ENCODE peak calls at places on chromosome 19, in four cellular contexts. U, T, R and N are unnamed samples.

GRCh38 chr19:23698711-23699520 is 11.9 kb upstream of the ZNF675 start:
- DNase-seq in T (no peak), R (no peak), U (peak; percentile 69), N (no peak)

GRCh38 chr19:42052241-42052863 is 17.7 kb downstream of the GRIK5 start:
- DNase-seq in U (peak; percentile 21), T (no peak), R (no peak), N (no peak)

GRCh38 chr19:46134527-46134926 is 10.0 kb upstream of the IGFL3 start:
- DNase-seq in U (peak; percentile 27), T (no peak), R (peak; percentile 17), N (no peak)

GRCh38 chr19:11381535-11382369 is 2.4 kb downstream of the EPOR start:
- DNase-seq in T (peak; percentile 92), R (peak; percentile 86), U (peak; percentile 91), N (peak; percentile 90)

GRCh38 chr19:43105496-43105895 is 23.0 kb upstream of the PSG2 start:
- DNase-seq in R (no peak), U (no peak), T (no peak), N (no peak)

GRCh38 chr19:14603990-14604387 is 21.1 kb downstream of the CLEC17A start:
- DNase-seq in U (no peak), T (peak; percentile 77), R (no peak), N (peak; percentile 72)

GRCh38 chr19:16888629-16889371 is at the start of gene F2RL3:
- DNase-seq in R (peak; percentile 59), T (peak; percentile 82), U (no peak), N (peak; percentile 78)

GRCh38 chr19:12930002-12930645 is 3.4 kb downstream of the FARSA start:
- DNase-seq in U (no peak), T (no peak), R (no peak), N (no peak)

GRCh38 chr19:41546386-41546789 is 29.6 kb upstream of the CEACAM21 start:
- DNase-seq in R (no peak), T (no peak), U (no peak), N (no peak)

GRCh38 chr19:52941941-52942370 is 18.7 kb upstream of the ZNF888 start:
- DNase-seq in T (no peak), U (peak; percentile 26), R (peak; percentile 32), N (no peak)

GRCh38 chr19:44900328-44901244 is 5.0 kb upstream of the APOE start:
- DNase-seq in R (no peak), U (no peak), T (no peak), N (no peak)

GRCh38 chr19:47826800-47827199 is 5.1 kb downstream of the CRX start:
- DNase-seq in R (no peak), T (no peak), U (no peak), N (no peak)

GRCh38 chr19:43784981-43785808 is 4.4 kb upstream of the KCNN4 start:
- DNase-seq in T (peak; percentile 73), R (peak; percentile 72), U (peak; percentile 67), N (peak; percentile 77)

GRCh38 chr19:37251308-37252229 is 33.6 kb downstream of the ZNF383 start:
- DNase-seq in T (peak; percentile 76), R (peak; percentile 96), U (peak; percentile 95), N (peak; percentile 72)

GRCh38 chr19:23415561-23416191 is 20.4 kb upstream of the ZNF91 start:
- DNase-seq in U (peak; percentile 21), R (no peak), T (peak; percentile 19), N (peak; percentile 16)

GRCh38 chr19:44817725-44818469 is 9.0 kb downstream of the BCAM start:
- DNase-seq in U (no peak), R (no peak), T (no peak), N (no peak)

GRCh38 chr19:1130801-1131717 is 27.3 kb downstream of the GPX4 start:
- DNase-seq in U (no peak), T (no peak), R (no peak), N (peak; percentile 69)

GRCh38 chr19:16741084-16741483 is 21.4 kb downstream of the NWD1 start:
- DNase-seq in T (no peak), U (no peak), R (no peak), N (no peak)

GRCh38 chr19:5090780-5091575 is 122.1 kb downstream of the KDM4B start:
- DNase-seq in T (no peak), U (no peak), R (peak; percentile 58), N (no peak)

GRCh38 chr19:55909801-55910200 is 22.3 kb downstream of the NLRP13 start:
- DNase-seq in R (no peak), T (no peak), U (no peak), N (no peak)

GRCh38 chr19:55912916-55913315 is 19.2 kb downstream of the NLRP13 start:
- DNase-seq in U (no peak), T (no peak), R (no peak), N (no peak)

GRCh38 chr19:55913643-55914268 is 18.4 kb downstream of the NLRP13 start:
- DNase-seq in T (no peak), U (no peak), R (no peak), N (no peak)
- TF ChIP-seq CTCF in T (no peak), U (no peak), R (no peak), N (peak; percentile 1)

DNA sequence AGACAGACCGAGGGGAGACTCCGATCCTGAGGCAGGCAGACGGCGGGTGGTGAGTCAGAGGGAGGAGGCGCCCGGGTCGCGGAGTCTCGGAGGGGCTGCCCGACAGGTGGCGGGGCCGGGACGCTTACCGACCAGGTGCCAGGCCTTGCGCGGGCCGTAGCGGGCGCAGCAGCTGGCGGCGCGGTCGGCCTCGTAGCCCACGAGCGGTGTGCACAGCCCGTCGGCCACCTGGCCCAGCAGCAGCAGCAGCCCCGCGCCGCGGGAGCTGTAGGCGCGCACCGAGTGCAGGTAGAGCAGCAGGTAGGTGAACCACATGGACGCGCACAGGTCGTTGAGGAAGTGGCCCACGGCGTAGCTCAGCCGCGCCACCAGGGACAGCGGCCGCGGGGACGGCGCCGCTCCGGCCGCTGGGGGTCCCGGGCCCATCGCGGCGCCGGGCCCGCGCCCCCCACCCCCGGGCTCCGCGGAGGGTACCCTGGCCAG is 367 bp downstream of the MFSD12 start:
- DNase-seq in T (no peak), R (peak; percentile 66), U (peak; percentile 63), N (peak; percentile 76)
- TF ChIP-seq CTCF in T (no peak), R (no peak), U (peak; percentile 28), N (no peak)

DNA sequence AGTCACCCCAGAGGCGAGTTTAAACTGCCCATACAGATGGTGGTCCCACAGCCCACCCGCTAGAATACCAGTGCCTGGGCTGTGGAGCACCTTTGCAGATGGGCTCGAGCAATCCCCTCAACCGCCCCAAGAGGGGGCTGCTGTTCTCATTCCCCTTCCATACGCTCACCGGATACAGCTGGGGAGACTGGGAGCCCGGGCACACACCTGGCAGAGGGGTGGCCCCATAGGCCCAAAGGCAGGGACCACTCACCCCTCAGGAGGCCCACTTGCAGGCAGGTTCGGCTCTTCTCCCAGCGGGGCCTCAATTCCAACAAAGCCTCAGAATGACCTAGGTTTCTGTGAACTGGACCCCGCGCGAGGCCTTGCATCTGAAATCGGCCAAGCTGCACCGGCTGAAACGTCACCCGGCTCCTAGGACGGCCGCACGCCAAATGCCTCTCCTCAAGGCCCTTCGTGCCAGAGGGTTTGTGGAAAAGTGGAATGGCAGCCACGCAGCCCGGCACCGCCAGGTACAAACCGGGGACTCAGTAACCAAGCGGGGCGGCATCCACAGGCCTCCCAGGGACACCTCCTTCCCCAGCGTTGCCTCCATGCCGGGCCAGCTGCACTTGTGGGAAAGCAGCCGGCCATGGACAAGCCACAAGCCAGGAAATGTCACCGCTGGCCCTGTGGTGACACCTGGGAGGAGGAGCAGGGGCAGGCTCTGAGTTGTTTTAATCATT is 18.7 kb downstream of the MLLT1 start:
- DNase-seq in U (no peak), T (peak; percentile 69), R (no peak), N (no peak)
- TF ChIP-seq CTCF in U (peak; percentile 51), T (peak; percentile 35), R (peak; percentile 72), N (peak; percentile 26)

GRCh38 chr19:2663920-2664571 is 38.4 kb downstream of the GNG7 start:
- DNase-seq in T (peak; percentile 82), R (no peak), U (no peak), N (peak; percentile 75)
- TF ChIP-seq CTCF in T (peak; percentile 39), R (no peak), U (no peak), N (peak; percentile 18)

GRCh38 chr19:33304760-33305647 is 2.7 kb upstream of the CEBPA start:
- DNase-seq in R (no peak), U (no peak), T (peak; percentile 24), N (peak; percentile 9)
- TF ChIP-seq CTCF in R (no peak), U (no peak), T (no peak), N (no peak)

GRCh38 chr19:55109527-55110291 is 7.7 kb downstream of the PPP1R12C start:
- DNase-seq in R (no peak), U (no peak), T (no peak), N (no peak)

GRCh38 chr19:55112246-55112780 is 5.1 kb downstream of the PPP1R12C start:
- DNase-seq in R (no peak), T (no peak), U (no peak), N (no peak)

GRCh38 chr19:55112781-55113569 is 4.5 kb downstream of the PPP1R12C start:
- DNase-seq in R (peak; percentile 16), U (no peak), T (peak; percentile 72), N (peak; percentile 70)

GRCh38 chr19:55113570-55114039 is 3.8 kb downstream of the PPP1R12C start:
- DNase-seq in U (peak; percentile 16), T (no peak), R (peak; percentile 95), N (peak; percentile 61)

DNA sequence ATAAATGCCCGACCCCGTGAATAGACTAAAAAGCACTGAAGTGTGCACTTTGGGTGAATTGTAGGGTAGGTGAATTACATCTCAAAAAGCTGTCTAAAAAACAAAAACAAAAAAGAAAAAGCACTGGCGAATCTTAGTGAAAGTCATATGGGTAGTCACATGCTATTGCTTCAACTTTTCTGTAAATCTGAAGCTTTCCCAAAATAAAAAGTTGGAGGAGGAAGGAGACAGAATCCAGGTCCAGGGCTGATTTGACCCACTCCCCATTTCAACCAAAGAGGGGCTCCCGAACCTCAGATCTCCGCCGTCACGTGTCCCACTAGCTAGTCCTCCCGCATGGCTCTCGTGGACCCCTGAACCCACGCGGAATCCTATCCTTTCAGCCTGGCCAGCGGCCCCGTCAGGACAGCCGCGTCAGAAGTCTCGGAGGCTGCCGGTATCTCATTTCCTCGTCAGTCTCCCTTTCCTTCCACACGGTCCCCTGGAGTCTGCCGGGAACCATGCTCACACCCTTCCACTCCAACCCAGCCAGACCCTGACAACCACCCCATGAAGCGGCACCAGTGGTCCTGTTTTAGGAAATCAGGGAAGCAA is 6.1 kb downstream of the PPP1R12C start:
- DNase-seq in U (no peak), R (peak; percentile 17), T (no peak), N (no peak)
- TF ChIP-seq CTCF in U (no peak), R (no peak), T (no peak), N (no peak)